ENCODE peak calls at places on chromosomes 12 and 14, in seven cellular contexts. A, J, I, O, E, C and Y are unnamed samples.

GRCh38 chr14:97318380-97318779 is 521.2 kb downstream of the VRK1 start:
- DNase-seq in A (no peak), J (no peak), I (no peak), O (no peak), E (no peak), C (no peak), Y (no peak)

GRCh38 chr12:126107659-126108058 is 1042.4 kb downstream of the AACS start:
- DNase-seq in A (no peak), J (no peak), I (no peak), O (no peak), E (no peak), C (no peak), Y (no peak)

GRCh38 chr12:32107376-32108267 is 975 bp downstream of the BICD1 start:
- DNase-seq in A (no peak), J (peak), I (peak), O (no peak), E (no peak), C (no peak), Y (peak)

GRCh38 chr12:24896171-24896570 is 52.7 kb downstream of the BCAT1 start:
- DNase-seq in A (no peak), J (no peak), I (no peak), O (no peak), E (no peak), C (no peak), Y (no peak)

GRCh38 chr12:102543494-102543893 is 63.1 kb upstream of the IGF1 start:
- DNase-seq in A (no peak), J (no peak), I (no peak), O (no peak), E (no peak), C (no peak), Y (peak)

GRCh38 chr12:31471823-31472222 is 119.1 kb downstream of the DENND5B start:
- DNase-seq in A (no peak), J (no peak), I (no peak), O (no peak), E (no peak), C (no peak), Y (no peak)

GRCh38 chr12:84929486-84929885 is 16.9 kb upstream of the SLC6A15 start:
- DNase-seq in A (no peak), J (no peak), I (no peak), O (no peak), E (no peak), C (no peak), Y (no peak)

GRCh38 chr12:42260518-42260917 is 22.5 kb upstream of the YAF2 start:
- DNase-seq in A (peak), J (no peak), I (no peak), O (no peak), E (no peak), C (no peak), Y (no peak)

GRCh38 chr12:91091916-91092715 is 19.2 kb downstream of the LUM start:
- DNase-seq in A (no peak), J (no peak), I (no peak), O (no peak), E (no peak), C (no peak), Y (no peak)

GRCh38 chr12:98420403-98420800 is 95.0 kb upstream of the TMPO start:
- DNase-seq in A (no peak), J (no peak), I (no peak), O (no peak), E (no peak), C (no peak), Y (no peak)

GRCh38 chr12:108594323-108594903 is 3.5 kb downstream of the TMEM119 start:
- DNase-seq in A (no peak), J (no peak), I (no peak), O (no peak), E (no peak), C (no peak), Y (no peak)

GRCh38 chr12:28027947-28028724 is 55.6 kb upstream of the PTHLH start:
- DNase-seq in A (no peak), J (no peak), I (no peak), O (no peak), E (no peak), C (no peak), Y (no peak)

GRCh38 chr12:21823581-21823980 is 49.1 kb upstream of the KCNJ8 start:
- DNase-seq in A (no peak), J (no peak), I (no peak), O (peak), E (peak), C (no peak), Y (no peak)

GRCh38 chr12:86530996-86531655 is 274.9 kb upstream of the MGAT4C start:
- DNase-seq in A (no peak), J (no peak), I (peak), O (no peak), E (no peak), C (no peak), Y (no peak)

GRCh38 chr12:68481181-68481941 is 129.3 kb upstream of the RAP1B start:
- DNase-seq in A (no peak), J (no peak), I (peak), O (no peak), E (no peak), C (no peak), Y (peak)

GRCh38 chr14:90654831-90655276 is 161.4 kb downstream of the TTC7B start:
- DNase-seq in A (no peak), J (no peak), I (peak), O (no peak), E (no peak), C (no peak), Y (no peak)

GRCh38 chr12:121259074-121259473 is 37.4 kb downstream of the CAMKK2 start:
- DNase-seq in A (no peak), J (no peak), I (no peak), O (no peak), E (no peak), C (no peak), Y (no peak)

GRCh38 chr14:57574617-57575288 is 81.1 kb upstream of the CCDC198 start:
- DNase-seq in A (no peak), J (peak), I (peak), O (no peak), E (no peak), C (no peak), Y (no peak)
- TF ChIP-seq CTCF in A (no peak), J (no peak), I (peak), O (no peak), E (no peak), C (no peak), Y (no peak)

DNA sequence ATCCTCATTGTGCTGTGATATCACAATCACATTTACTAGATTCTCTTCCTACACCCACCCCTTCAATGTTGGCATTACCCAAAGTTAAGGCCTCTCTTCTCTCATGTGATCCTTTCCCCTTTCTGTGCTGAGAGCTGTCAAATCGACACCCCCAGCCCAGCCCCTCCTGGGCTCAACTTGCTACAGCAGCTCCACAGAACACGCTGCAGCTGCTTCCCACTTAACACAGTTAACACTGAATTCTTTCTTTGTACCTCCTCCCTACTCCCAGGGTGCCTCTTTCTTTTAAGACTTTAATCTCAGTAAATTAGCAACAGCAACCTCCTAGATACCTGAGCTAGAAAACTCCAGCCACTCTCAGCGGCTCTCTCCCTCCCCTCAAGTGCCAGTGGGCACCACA is 17.8 kb downstream of the SPTB start:
- DNase-seq in A (no peak), J (no peak), I (no peak), O (no peak), E (no peak), C (no peak), Y (no peak)
- TF ChIP-seq CTCF in A (no peak), J (no peak), I (no peak), O (no peak), E (no peak), C (no peak), Y (no peak)

DNA sequence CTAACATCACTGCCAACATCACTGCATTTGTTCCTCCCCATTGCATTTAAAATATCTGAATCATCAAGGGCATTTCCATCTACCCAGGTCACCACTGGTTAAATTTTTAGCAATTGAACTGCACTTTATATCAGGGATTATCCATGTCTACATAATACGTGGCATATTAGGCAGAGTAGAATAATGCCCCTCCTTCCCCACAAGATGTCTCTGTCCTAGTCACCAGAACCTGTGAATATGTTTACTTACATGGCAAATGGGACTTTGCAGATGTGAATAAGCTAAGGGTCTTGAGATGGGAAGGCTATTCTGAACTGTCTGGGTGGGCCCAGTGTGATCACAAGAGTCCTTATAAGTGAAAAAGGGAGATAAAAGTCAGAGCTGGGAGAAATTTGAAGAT is 181.7 kb upstream of the ARID2 start:
- DNase-seq in A (no peak), J (no peak), I (peak), O (no peak), E (no peak), C (no peak), Y (no peak)
- TF ChIP-seq CTCF in A (no peak), J (no peak), I (peak), O (no peak), E (no peak), C (no peak), Y (no peak)

DNA sequence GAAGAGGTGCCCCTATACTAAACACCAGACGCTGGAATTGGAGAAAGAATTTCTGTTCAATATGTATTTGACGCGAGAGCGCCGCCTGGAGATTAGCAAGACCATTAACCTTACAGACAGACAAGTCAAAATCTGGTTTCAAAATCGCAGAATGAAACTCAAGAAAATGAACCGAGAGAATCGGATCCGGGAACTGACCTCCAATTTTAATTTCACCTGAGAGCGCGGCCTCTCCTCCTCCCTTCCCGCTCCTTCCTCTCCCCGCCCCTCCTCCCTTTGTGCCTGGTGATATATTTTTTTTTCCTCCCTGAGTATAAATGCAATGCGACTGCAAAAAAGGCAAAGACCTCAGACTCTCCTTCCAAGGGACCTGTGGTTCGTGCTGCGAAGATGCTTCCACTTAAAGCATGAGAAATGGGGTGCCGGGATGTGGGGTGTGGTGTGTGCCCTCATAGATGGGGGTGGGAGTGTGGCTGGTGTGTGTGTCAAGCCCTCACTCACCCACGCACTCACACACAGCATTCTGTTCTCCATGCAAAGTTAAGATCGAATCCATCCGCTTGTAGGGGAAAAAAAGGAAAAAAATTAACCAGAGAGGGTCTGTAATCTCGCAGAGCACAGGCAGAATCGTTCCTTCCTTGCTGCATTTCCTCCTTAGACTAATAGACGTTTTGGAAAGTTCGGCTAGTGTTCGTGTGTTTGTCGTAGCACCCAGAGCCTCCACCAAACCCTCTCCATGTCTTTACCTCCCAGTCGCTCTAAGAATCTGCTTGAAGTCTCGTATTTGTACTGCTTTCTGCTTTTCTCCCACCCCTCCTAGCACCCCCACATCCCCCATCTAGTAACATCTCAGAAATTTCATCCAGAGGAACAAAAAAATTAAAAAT is 4.5 kb downstream of the HOXC10 start:
- DNase-seq in A (no peak), J (no peak), I (peak), O (no peak), E (no peak), C (no peak), Y (peak)
- TF ChIP-seq CTCF in A (no peak), J (no peak), I (peak), O (no peak), E (peak), C (peak), Y (peak)

GRCh38 chr14:70857499-70857895 is 48.2 kb upstream of the MAP3K9 start:
- DNase-seq in A (no peak), J (no peak), I (no peak), O (no peak), E (no peak), C (no peak), Y (no peak)

GRCh38 chr14:70856851-70857498 is 47.7 kb upstream of the MAP3K9 start:
- DNase-seq in A (no peak), J (no peak), I (no peak), O (no peak), E (no peak), C (no peak), Y (peak)

GRCh38 chr14:70855486-70855885 is 46.2 kb upstream of the MAP3K9 start:
- DNase-seq in A (no peak), J (no peak), I (no peak), O (no peak), E (no peak), C (no peak), Y (no peak)

GRCh38 chr14:70858641-70859040 is 48.6 kb upstream of the PCNX1 start:
- DNase-seq in A (no peak), J (no peak), I (no peak), O (no peak), E (no peak), C (no peak), Y (no peak)
- TF ChIP-seq CTCF in A (no peak), J (no peak), I (peak), O (no peak), E (no peak), C (no peak), Y (no peak)

GRCh38 chr12:2813573-2814185 is 1.2 kb downstream of the ITFG2 start:
- DNase-seq in A (no peak), J (no peak), I (peak), O (no peak), E (no peak), C (no peak), Y (peak)

GRCh38 chr12:2811791-2812190 is 677 bp upstream of the ITFG2 start:
- DNase-seq in A (no peak), J (no peak), I (no peak), O (no peak), E (no peak), C (no peak), Y (no peak)

GRCh38 chr12:2812290-2813213 is at the start of gene ITFG2:
- DNase-seq in A (peak), J (peak), I (peak), O (peak), E (peak), C (peak), Y (peak)

DNA sequence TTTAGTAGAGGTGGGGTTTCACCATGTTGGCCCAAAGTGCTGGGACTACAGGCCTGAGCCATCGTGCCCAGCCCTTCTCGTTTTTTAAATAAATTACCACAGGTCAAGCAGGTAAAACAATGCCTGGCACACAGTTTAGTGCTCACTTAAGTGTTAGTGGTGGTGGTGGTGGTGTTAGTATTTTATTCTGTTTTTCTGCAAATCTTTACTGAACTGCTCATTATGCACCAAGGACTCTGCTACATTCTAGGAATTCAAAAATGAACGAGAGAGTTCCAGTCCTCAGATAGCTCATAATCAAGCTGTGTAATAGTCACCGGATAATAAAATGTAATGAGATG is 716 bp downstream of the ITFG2 start:
- DNase-seq in A (no peak), J (no peak), I (no peak), O (no peak), E (no peak), C (no peak), Y (no peak)
- TF ChIP-seq CTCF in A (no peak), J (no peak), I (no peak), O (no peak), E (no peak), C (no peak), Y (no peak)

GRCh38 chr12:107014050-107014449 is 27.1 kb upstream of the MTERF2 start:
- DNase-seq in A (peak), J (peak), I (no peak), O (no peak), E (no peak), C (no peak), Y (no peak)
- TF ChIP-seq CTCF in A (peak), J (peak), I (no peak), O (peak), E (peak), C (no peak), Y (no peak)

DNA sequence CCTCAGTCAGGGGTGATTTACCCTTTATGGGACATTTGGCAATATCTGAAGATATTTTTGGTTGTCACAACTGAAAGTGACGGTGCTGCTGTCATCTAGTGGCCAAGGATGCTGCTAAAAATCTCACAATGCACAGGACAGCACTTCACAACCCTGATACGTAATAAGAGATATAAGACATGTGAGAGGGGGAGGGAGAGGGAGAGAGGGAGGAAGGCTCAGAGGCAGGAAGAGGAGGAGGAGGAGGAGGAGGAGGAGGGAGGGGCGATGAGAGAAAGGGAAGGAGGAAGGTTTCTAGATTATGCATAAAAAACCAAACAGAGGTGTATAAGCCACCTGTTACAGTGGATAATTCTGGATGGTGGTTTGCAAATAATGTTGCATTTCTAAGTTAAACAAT is 14.3 kb downstream of the MYL2 start:
- DNase-seq in A (no peak), J (no peak), I (peak), O (no peak), E (no peak), C (no peak), Y (peak)
- TF ChIP-seq CTCF in A (no peak), J (no peak), I (peak), O (no peak), E (no peak), C (no peak), Y (no peak)

DNA sequence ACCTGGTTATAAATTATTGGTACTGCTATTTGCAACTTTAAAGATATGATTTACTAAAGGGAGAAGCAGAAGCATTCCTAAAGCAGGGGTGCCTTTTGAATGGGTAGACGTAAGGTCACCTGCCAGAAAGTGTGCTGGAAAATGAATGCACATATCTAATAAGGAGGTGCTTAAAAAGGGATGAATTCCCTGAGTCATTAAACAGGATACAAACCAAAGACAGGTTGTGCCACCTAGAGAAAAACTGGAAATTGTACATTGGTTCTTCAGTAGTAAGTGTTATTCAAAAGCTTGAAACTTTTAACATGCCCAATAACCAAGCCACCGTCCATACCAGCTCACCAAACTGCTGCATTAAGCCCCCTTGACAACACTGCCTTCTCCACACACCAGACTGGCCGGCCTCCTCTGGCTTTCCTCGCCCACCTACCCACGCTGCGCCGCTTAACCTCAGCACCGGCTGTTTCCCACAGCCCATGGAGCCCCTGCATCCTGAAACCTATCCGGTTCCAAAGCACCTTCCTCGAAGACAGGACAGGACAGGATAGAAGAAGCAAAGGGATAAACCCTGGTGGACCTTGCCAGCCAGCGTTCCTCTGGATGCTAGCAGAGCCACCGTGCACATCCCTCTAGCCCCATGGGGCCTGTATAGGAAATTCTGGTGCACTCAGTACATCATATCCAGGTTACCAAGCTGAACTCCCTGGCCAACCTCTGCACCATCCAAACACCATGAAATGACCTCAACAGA is 201.5 kb upstream of the CAND1 start:
- DNase-seq in A (no peak), J (no peak), I (no peak), O (no peak), E (no peak), C (no peak), Y (no peak)
- TF ChIP-seq CTCF in A (no peak), J (no peak), I (no peak), O (no peak), E (no peak), C (no peak), Y (no peak)

DNA sequence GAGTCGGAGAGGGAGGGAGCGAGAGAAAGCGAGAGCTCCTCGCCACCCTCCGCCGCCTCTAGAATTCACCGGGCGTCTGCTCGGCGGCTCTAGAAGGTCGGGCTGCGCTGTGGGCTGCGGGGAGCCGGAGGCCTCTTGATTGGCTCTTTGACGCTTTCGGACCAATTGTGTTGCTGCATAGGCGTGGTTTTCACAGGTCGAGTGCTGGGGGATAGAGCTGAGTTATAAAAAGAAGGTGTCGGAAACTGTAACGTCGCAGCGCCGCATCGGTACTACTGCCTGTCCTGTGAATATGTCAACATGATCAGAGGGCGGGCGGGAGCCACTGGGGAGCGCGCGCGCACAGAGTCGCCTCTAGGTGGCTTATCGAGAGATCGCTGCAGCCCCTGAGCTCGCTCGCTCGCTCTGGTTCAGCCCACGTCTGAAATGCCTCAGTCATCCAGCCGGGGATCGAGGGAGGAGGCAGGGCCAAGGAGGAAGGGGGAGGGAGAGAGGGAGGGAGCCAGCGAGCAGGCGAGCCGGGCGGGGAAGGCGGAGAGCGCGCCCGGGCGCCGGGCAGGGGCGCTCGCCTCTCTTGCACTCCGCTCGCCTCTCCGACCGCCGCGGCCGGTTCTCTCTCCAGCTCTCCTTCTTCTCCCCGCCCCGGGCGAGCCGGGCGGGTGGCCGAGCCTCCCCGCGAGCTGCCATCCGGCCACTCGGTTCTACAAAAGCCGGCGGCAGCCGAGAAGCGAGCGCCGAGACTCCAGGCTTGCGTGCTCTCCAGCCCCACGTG is at the start of gene TBX3:
- DNase-seq in A (peak), J (peak), I (peak), O (peak), E (peak), C (peak), Y (peak)
- TF ChIP-seq CTCF in A (peak), J (no peak), I (peak), O (peak), E (peak), C (peak), Y (no peak)